ENCODE peak calls at places on chromosomes 2 and 18, in nine cellular contexts. P, I, Z, U, F, Q, O, X and W are unnamed samples.
A peak's percentile ranks its signal among the peaks of the same experiment; 100 is the strongest.

GRCh38 chr2:664063-664462 is 13.1 kb downstream of the TMEM18 start:
- DNase-seq in O (no peak), F (no peak), Q (no peak), Z (no peak), U (no peak), X (no peak), I (no peak), P (no peak), W (no peak)

GRCh38 chr18:75809392-75809791 is 381.9 kb upstream of the SMIM21 start:
- DNase-seq in O (no peak), X (no peak), F (no peak), U (no peak), P (no peak), Q (no peak), Z (no peak), I (no peak), W (no peak)

GRCh38 chr2:191571163-191571769 is 106.7 kb upstream of the NABP1 start:
- DNase-seq in P (no peak), I (no peak), X (peak; percentile 36), O (no peak), Z (no peak), F (peak; percentile 31), Q (no peak), U (no peak), W (peak; percentile 75)

GRCh38 chr18:79405781-79406575 is 10.2 kb downstream of the NFATC1 start:
- DNase-seq in U (peak; percentile 75), Q (peak; percentile 54), F (peak; percentile 73), O (peak; percentile 59), P (peak; percentile 79), I (no peak), Z (peak; percentile 97), X (no peak), W (no peak)

GRCh38 chr2:47629501-47630460 is 153.2 kb upstream of the MSH6 start:
- DNase-seq in F (no peak), I (no peak), O (no peak), P (no peak), Z (no peak), Q (no peak), U (no peak), X (no peak), W (no peak)

GRCh38 chr2:204791230-204791629 is 246.0 kb downstream of the PARD3B start:
- DNase-seq in U (no peak), Q (no peak), Z (no peak), O (no peak), F (no peak), P (no peak), I (no peak), X (no peak), W (no peak)

GRCh38 chr2:12857891-12858290 is 141.2 kb downstream of the TRIB2 start:
- DNase-seq in O (no peak), I (no peak), P (no peak), Q (no peak), U (no peak), Z (no peak), X (no peak), F (no peak), W (no peak)

GRCh38 chr2:2020897-2021296 is 276.6 kb upstream of the PXDN start:
- DNase-seq in X (no peak), P (no peak), O (no peak), F (no peak), I (no peak), U (no peak), Q (no peak), Z (no peak), W (no peak)

GRCh38 chr2:127560929-127561275 is 25.4 kb downstream of the MYO7B start:
- DNase-seq in Q (no peak), Z (no peak), P (no peak), U (no peak), O (no peak), I (no peak), X (no peak), F (no peak), W (no peak)

GRCh38 chr2:161373939-161374338 is 42.2 kb upstream of the TBR1 start:
- DNase-seq in X (no peak), I (no peak), P (no peak), U (no peak), O (no peak), Q (no peak), F (no peak), Z (no peak), W (peak; percentile 26)

GRCh38 chr2:42337356-42337820 is 23.6 kb downstream of the COX7A2L start:
- DNase-seq in F (peak; percentile 4), U (no peak), O (no peak), I (no peak), X (no peak), Z (no peak), Q (no peak), P (no peak), W (no peak)

GRCh38 chr2:23414876-23415275 is 29.9 kb downstream of the KLHL29 start:
- DNase-seq in I (no peak), O (no peak), Z (peak; percentile 38), U (peak; percentile 50), Q (no peak), F (no peak), P (no peak), X (no peak), W (no peak)

GRCh38 chr2:171579481-171579880 is 57.2 kb downstream of the CYBRD1 start:
- DNase-seq in Q (no peak), O (no peak), I (no peak), Z (no peak), F (no peak), U (no peak), X (no peak), P (no peak), W (no peak)

GRCh38 chr18:32200766-32201165 is 10.9 kb downstream of the MEP1B start:
- DNase-seq in I (no peak), U (no peak), Q (no peak), F (no peak), O (no peak), P (no peak), Z (no peak), X (no peak), W (peak; percentile 10)

GRCh38 chr18:63272638-63273037 is 46.9 kb downstream of the BCL2 start:
- DNase-seq in F (no peak), O (no peak), I (no peak), U (no peak), X (no peak), Q (no peak), Z (no peak), P (no peak), W (no peak)

GRCh38 chr18:63273170-63273925 is 46.2 kb downstream of the BCL2 start:
- DNase-seq in P (no peak), I (no peak), F (no peak), Z (no peak), U (no peak), Q (no peak), O (no peak), X (no peak), W (no peak)

GRCh38 chr18:63266888-63267790 is 52.4 kb downstream of the BCL2 start:
- DNase-seq in O (no peak), Z (no peak), X (no peak), F (no peak), U (no peak), I (no peak), Q (no peak), P (no peak), W (no peak)

GRCh38 chr18:63267990-63268721 is 51.4 kb downstream of the BCL2 start:
- DNase-seq in X (no peak), U (no peak), Z (no peak), O (no peak), I (no peak), Q (no peak), P (no peak), F (no peak), W (no peak)

DNA sequence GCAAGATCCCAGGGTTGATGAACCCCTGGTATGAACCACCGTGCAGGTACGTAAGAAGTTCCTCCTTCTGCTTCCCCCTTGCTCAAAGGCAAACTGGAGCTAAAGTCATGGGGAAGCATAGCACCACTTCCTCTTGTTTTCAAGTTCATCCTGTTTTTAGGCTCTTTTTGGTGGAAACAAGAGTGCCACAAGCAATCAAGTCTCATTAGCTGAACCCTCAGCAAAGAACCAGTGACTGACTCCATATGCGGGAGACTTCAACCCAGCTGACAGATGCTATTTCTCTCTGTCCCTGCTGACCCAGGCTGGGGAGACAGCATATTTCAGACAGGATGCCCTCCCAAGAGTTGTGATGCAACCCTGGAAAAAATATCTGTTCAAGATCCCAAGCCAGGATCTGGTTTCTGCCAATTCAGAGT is 47.7 kb downstream of the BCL2 start:
- DNase-seq in Z (no peak), P (peak; percentile 45), X (no peak), U (no peak), I (no peak), O (no peak), Q (no peak), F (no peak), W (no peak)
- H3K4me3 ChIP-seq in Z (no peak overlapping the region), P (no peak overlapping the region), X (no peak overlapping the region), U (no peak overlapping the region), I (no peak overlapping the region), O (no peak overlapping the region), Q (no peak overlapping the region), F (no peak overlapping the region), W (no peak overlapping the region)

GRCh38 chr2:226760412-226761194 is 39.0 kb downstream of the IRS1 start:
- DNase-seq in Z (no peak), Q (no peak), P (peak; percentile 44), O (no peak), F (no peak), X (peak; percentile 81), U (no peak), I (no peak), W (no peak)
- H3K4me1 ChIP-seq in Z (peaks cover 7% of the 10 kb centered on the region), Q (peaks cover 71% of the 10 kb centered on the region), P (peaks cover 59% of the 10 kb centered on the region), O (peaks cover 82% of the 10 kb centered on the region), F (peaks cover 10% of the 10 kb centered on the region), X (peaks cover 77% of the 10 kb centered on the region), U (peaks cover 16% of the 10 kb centered on the region), I (peaks cover 28% of the 10 kb centered on the region), W (peaks cover 19% of the 10 kb centered on the region)

DNA sequence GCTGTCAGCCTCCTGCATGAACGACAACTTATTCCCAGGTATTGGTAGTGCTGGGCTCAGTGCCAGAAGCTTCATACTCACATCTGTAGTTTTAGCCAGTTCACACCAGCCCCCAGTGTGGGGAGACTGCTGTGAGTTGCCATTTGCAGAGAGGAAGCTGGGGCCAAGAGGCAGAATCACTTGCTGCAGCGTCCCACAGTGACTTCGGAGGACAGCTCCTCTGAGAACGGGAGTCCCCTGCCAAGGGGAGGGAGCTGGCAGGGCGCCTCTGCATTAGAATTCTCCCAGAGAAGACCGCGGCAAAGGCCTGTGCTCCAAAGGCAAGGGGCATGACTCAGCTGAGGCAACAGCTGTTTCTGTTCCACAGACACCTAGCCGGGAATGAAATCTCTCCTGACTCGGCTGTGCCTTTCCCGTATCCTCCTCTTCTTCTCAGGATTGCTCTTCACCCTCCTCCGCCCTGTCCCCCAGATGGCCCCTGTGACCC is 17.8 kb downstream of the MAL start:
- DNase-seq in Q (peak; percentile 92), Z (no peak), O (peak; percentile 89), F (no peak), X (no peak), I (peak; percentile 23), U (peak; percentile 91), P (peak; percentile 95), W (peak; percentile 57)
- H3K27ac ChIP-seq in Q (peak overlapping the region; percentile 86), Z (no peak overlapping the region), O (peak overlapping the region; percentile 80), F (no peak overlapping the region), X (no peak overlapping the region), I (no peak overlapping the region), U (peak overlapping the region; percentile 13), P (peak overlapping the region; percentile 67), W (no peak overlapping the region)

DNA sequence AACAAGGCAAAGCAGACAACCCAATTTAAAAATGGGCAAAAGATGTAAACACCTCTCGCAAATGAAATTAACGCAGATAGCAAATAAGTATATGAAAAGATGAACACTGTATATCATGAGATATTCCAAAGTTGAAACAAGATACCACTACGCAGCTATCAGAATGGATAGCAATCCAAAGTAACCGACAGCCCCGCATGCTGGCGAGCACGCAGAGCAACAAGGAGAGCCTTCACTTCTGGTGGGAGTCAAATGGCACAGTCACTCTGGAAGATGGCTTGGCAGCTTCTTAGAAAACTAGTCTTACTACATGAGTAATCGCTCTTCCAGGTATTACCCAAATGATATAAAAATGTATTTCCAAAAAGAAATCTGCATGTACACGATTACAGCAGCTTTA is 1.4 kb downstream of the NDUFA10 start:
- DNase-seq in U (no peak), X (no peak), F (no peak), I (no peak), Z (no peak), Q (no peak), O (no peak), P (no peak), W (no peak)
- H3K4me3 ChIP-seq in U (peak overlapping the region; percentile 74), X (peak overlapping the region; percentile 95), F (peak overlapping the region; percentile 98), I (peak overlapping the region; percentile 64), Z (no peak overlapping the region), Q (peak overlapping the region; percentile 92), O (peak overlapping the region; percentile 100), P (peak overlapping the region; percentile 97), W (peak overlapping the region; percentile 87)